ENCODE peak calls at places on chromosomes 1 and 21, in six cellular contexts. H, N, V, E, Z and W are unnamed samples.

GRCh38 chr1:14724234-14724633 is 125.7 kb downstream of the KAZN start:
- DNase-seq in E (no peak), H (no peak), N (no peak), Z (peak; percentile 15), V (no peak), W (no peak)

GRCh38 chr1:168520832-168521231 is 23.0 kb downstream of the XCL2 start:
- DNase-seq in Z (no peak), H (no peak), N (no peak), V (no peak), E (no peak), W (no peak)

GRCh38 chr1:106681939-106682522 is 374.4 kb upstream of the PRMT6 start:
- DNase-seq in N (no peak), E (no peak), Z (no peak), H (no peak), V (no peak), W (no peak)

GRCh38 chr1:43350976-43351375 is 7.8 kb upstream of the CDC20 start:
- DNase-seq in E (no peak), N (no peak), V (no peak), H (no peak), Z (no peak), W (no peak)

GRCh38 chr1:156639601-156640101 is 2.3 kb upstream of the BCAN start:
- DNase-seq in H (no peak), Z (peak; percentile 82), N (no peak), V (no peak), E (no peak), W (no peak)

GRCh38 chr1:114509596-114510234 is 1.3 kb downstream of the TRIM33 start:
- DNase-seq in N (no peak), H (peak; percentile 38), Z (no peak), V (no peak), E (no peak), W (no peak)

GRCh38 chr1:160340146-160340545 is 2.9 kb downstream of the COPA start:
- DNase-seq in H (no peak), E (no peak), Z (no peak), V (no peak), N (no peak), W (no peak)

GRCh38 chr21:29075706-29076447 is 2.4 kb upstream of the CCT8 start:
- DNase-seq in H (no peak), N (no peak), Z (no peak), V (no peak), E (no peak), W (no peak)

GRCh38 chr1:60425528-60425927 is 352.0 kb upstream of the C1orf87 start:
- DNase-seq in Z (no peak), V (no peak), H (peak; percentile 28), N (no peak), E (no peak), W (no peak)

GRCh38 chr1:181129771-181130606 is 41.5 kb downstream of the IER5 start:
- DNase-seq in E (no peak), Z (no peak), N (no peak), H (peak; percentile 71), V (no peak), W (no peak)

GRCh38 chr21:30561957-30562356 is 843 bp upstream of the KRTAP19-7 start:
- DNase-seq in Z (no peak), V (no peak), E (no peak), N (no peak), H (no peak), W (no peak)

GRCh38 chr1:227635596-227635995 is 72.2 kb downstream of the ZNF678 start:
- DNase-seq in V (no peak), H (no peak), N (no peak), Z (no peak), E (no peak), W (no peak)

GRCh38 chr1:8395433-8395866 is 77.5 kb downstream of the SLC45A1 start:
- DNase-seq in N (no peak), H (peak; percentile 79), E (no peak), Z (no peak), V (peak; percentile 33), W (no peak)

GRCh38 chr1:6423321-6423999 is 1.1 kb upstream of the ESPN start:
- DNase-seq in V (peak; percentile 43), H (peak; percentile 73), N (no peak), Z (no peak), E (peak; percentile 82), W (peak; percentile 63)

GRCh38 chr1:2082064-2082463 is 31.9 kb downstream of the PRKCZ start:
- DNase-seq in E (no peak), V (no peak), N (no peak), Z (peak; percentile 53), H (no peak), W (no peak)

GRCh38 chr1:42952353-42953001 is 6.2 kb downstream of the SLC2A1 start:
- DNase-seq in H (peak; percentile 70), V (no peak), Z (no peak), N (no peak), E (peak; percentile 46), W (no peak)

GRCh38 chr1:109133815-109134214 is 19.9 kb downstream of the ELAPOR1 start:
- DNase-seq in N (no peak), H (peak; percentile 53), Z (no peak), E (no peak), V (no peak), W (no peak)

GRCh38 chr1:230086152-230086551 is 19.1 kb downstream of the GALNT2 start:
- DNase-seq in Z (no peak), E (no peak), N (no peak), V (no peak), H (no peak), W (no peak)

GRCh38 chr1:151047925-151048644 is 534 bp downstream of the C1orf56 start:
- DNase-seq in V (peak; percentile 59), E (peak; percentile 76), N (peak; percentile 46), Z (peak; percentile 55), H (peak; percentile 69), W (peak; percentile 80)

GRCh38 chr1:223016890-223017289 is 126.2 kb downstream of the TLR5 start:
- DNase-seq in N (no peak), V (no peak), E (no peak), H (no peak), Z (no peak), W (no peak)

GRCh38 chr1:5739561-5740078 is 252.6 kb downstream of the NPHP4 start:
- DNase-seq in E (no peak), Z (no peak), H (no peak), N (no peak), V (no peak), W (no peak)

GRCh38 chr1:160834945-160835565 is 27.6 kb downstream of the CD244 start:
- DNase-seq in E (peak; percentile 28), Z (peak; percentile 21), N (no peak), V (peak; percentile 36), H (peak; percentile 84), W (peak; percentile 28)

GRCh38 chr21:21816778-21817177 is 818.6 kb downstream of the NCAM2 start:
- DNase-seq in H (no peak), V (no peak), Z (no peak), E (no peak), N (no peak), W (no peak)

GRCh38 chr1:192488058-192488457 is 87.5 kb upstream of the RGS1 start:
- DNase-seq in E (no peak), H (peak; percentile 27), V (no peak), Z (no peak), N (no peak), W (no peak)

GRCh38 chr1:241730031-241730430 is 78.0 kb downstream of the WDR64 start:
- DNase-seq in Z (no peak), H (no peak), E (no peak), V (no peak), N (no peak), W (no peak)

GRCh38 chr1:54543729-54544496 is 4.1 kb upstream of the ACOT11 start:
- DNase-seq in V (no peak), N (peak; percentile 38), E (no peak), Z (no peak), H (no peak), W (no peak)

GRCh38 chr1:169957884-169958283 is 64.2 kb upstream of the SCYL3 start:
- DNase-seq in N (no peak), Z (no peak), E (no peak), H (no peak), V (no peak), W (no peak)

GRCh38 chr1:227793948-227794812 is 21.3 kb upstream of the PRSS38 start:
- DNase-seq in V (no peak), N (peak; percentile 83), H (no peak), E (no peak), Z (peak; percentile 87), W (no peak)

GRCh38 chr1:8682573-8682972 is 134.9 kb downstream of the RERE start:
- DNase-seq in V (no peak), H (no peak), E (no peak), N (no peak), Z (no peak), W (no peak)

GRCh38 chr21:38325761-38326420 is 69.1 kb downstream of the KCNJ15 start:
- DNase-seq in H (no peak), E (no peak), V (no peak), N (no peak), Z (no peak), W (no peak)

GRCh38 chr1:223106856-223107255 is 36.2 kb downstream of the TLR5 start:
- DNase-seq in E (no peak), H (no peak), Z (no peak), N (no peak), V (no peak), W (no peak)

GRCh38 chr1:13751458-13751871 is 51.5 kb downstream of the PRDM2 start:
- DNase-seq in Z (no peak), N (no peak), V (no peak), H (peak; percentile 43), E (no peak), W (no peak)

GRCh38 chr1:30995990-30996612 is 69.4 kb downstream of the PUM1 start:
- DNase-seq in V (no peak), Z (no peak), H (no peak), N (no peak), E (no peak), W (no peak)